ENCODE peak calls at places on chromosomes 5 and 9, in four cellular contexts. N is midbrain, D is NAMALWA, V is ELR. A is an unnamed sample.

GRCh38 chr5:39235648-39236047 is 16.3 kb upstream of the FYB1 start:
- DNase-seq in D (no peak), V (no peak), N (no peak), A (no peak)

GRCh38 chr9:124869466-124869985 is 7.6 kb downstream of the ARPC5L start:
- DNase-seq in N (no peak), V (peak), D (peak), A (peak)

GRCh38 chr9:94139672-94140417 is 55.6 kb downstream of the PTPDC1 start:
- DNase-seq in V (peak), D (no peak), N (no peak), A (peak)

GRCh38 chr9:116569111-116569510 is 118.0 kb upstream of the TRIM32 start:
- DNase-seq in V (no peak), N (no peak), D (no peak), A (no peak)

GRCh38 chr9:36592801-36593583 is 20.3 kb downstream of the MELK start:
- DNase-seq in V (no peak), D (no peak), N (no peak), A (no peak)

GRCh38 chr9:93897075-93897970 is 57.8 kb downstream of the BARX1 start:
- DNase-seq in D (no peak), V (no peak), N (no peak), A (peak)

GRCh38 chr9:136572003-136572595 is 26.3 kb upstream of the NOTCH1 start:
- DNase-seq in N (no peak), D (no peak), V (peak), A (peak)

GRCh38 chr9:137745541-137745991 is 126.8 kb downstream of the EHMT1 start:
- DNase-seq in D (peak), V (no peak), N (peak), A (peak)

GRCh38 chr5:22488427-22488826 is 364.7 kb downstream of the CDH12 start:
- DNase-seq in N (no peak), D (no peak), V (no peak), A (no peak)

GRCh38 chr5:68848086-68848485 is 245.7 kb upstream of the SLC30A5 start:
- DNase-seq in N (no peak), V (peak), D (no peak), A (peak)

GRCh38 chr5:72125931-72126620 is 18.8 kb downstream of the MAP1B start:
- DNase-seq in N (no peak), D (no peak), V (peak), A (peak)

GRCh38 chr9:107732781-107733529 is 243.4 kb upstream of the KLF4 start:
- DNase-seq in D (no peak), V (peak), N (peak), A (no peak)

GRCh38 chr5:178808886-178809285 is 50.9 kb upstream of the ZNF354B start:
- DNase-seq in N (no peak), V (no peak), D (no peak), A (no peak)

GRCh38 chr5:72210913-72211670 is 103.8 kb downstream of the MAP1B start:
- DNase-seq in V (peak), D (no peak), N (peak), A (peak)

GRCh38 chr5:132221781-132222648 is 5.6 kb downstream of the P4HA2 start:
- DNase-seq in V (peak), D (no peak), N (peak), A (no peak)

GRCh38 chr5:161778796-161779195 is 69.1 kb upstream of the GABRA1 start:
- DNase-seq in N (no peak), D (no peak), V (no peak), A (no peak)

GRCh38 chr5:173069661-173070060 is 13.5 kb downstream of the CREBRF start:
- DNase-seq in N (no peak), D (no peak), V (no peak), A (no peak)

GRCh38 chr9:136791466-136792276 is 527 bp downstream of the TMEM141 start:
- DNase-seq in V (peak), D (peak), N (no peak), A (peak)

GRCh38 chr5:80246995-80247729 is 8.7 kb downstream of the SERINC5 start:
- DNase-seq in V (peak), D (peak), N (no peak), A (peak)

A was measured in SJCRH30.